ENCODE peak calls at places on chromosome 21, in six cellular contexts. One of them, this sample, is unnamed.

GRCh38 chr21:31128234-31128633 is 90.0 kb upstream of the KRTAP19-8 start:
- DNase-seq in naive B cell: no peak
- DNase-seq in iPS-NIHi11: no peak
- DNase-seq in posterior cingulate gyrus: no peak
- DNase-seq in NCI-H1694 treated with DMSO at 0.1 percent for 48 hours: no peak
- DNase-seq in activated CD4-positive, alpha-beta T cell treated with anti-CD3 and anti-CD28 coated beads for 4 hours: no peak
- DNase-seq in this sample: no peak

GRCh38 chr21:43359081-43359822 is 67.7 kb downstream of the SIK1 start:
- DNase-seq in activated CD4-positive, alpha-beta T cell treated with anti-CD3 and anti-CD28 coated beads for 4 hours: no peak
- DNase-seq in iPS-NIHi11: no peak
- DNase-seq in naive B cell: no peak
- DNase-seq in posterior cingulate gyrus: no peak
- DNase-seq in NCI-H1694 treated with DMSO at 0.1 percent for 48 hours: peak
- DNase-seq in this sample: no peak

GRCh38 chr21:45334134-45334533 is 46.4 kb upstream of the POFUT2 start:
- DNase-seq in iPS-NIHi11: no peak
- DNase-seq in naive B cell: no peak
- DNase-seq in NCI-H1694 treated with DMSO at 0.1 percent for 48 hours: no peak
- DNase-seq in posterior cingulate gyrus: no peak
- DNase-seq in activated CD4-positive, alpha-beta T cell treated with anti-CD3 and anti-CD28 coated beads for 4 hours: no peak
- DNase-seq in this sample: no peak

GRCh38 chr21:46149205-46149901 is 6.0 kb downstream of the FTCD start:
- DNase-seq in activated CD4-positive, alpha-beta T cell treated with anti-CD3 and anti-CD28 coated beads for 4 hours: no peak
- DNase-seq in posterior cingulate gyrus: peak
- DNase-seq in iPS-NIHi11: no peak
- DNase-seq in NCI-H1694 treated with DMSO at 0.1 percent for 48 hours: no peak
- DNase-seq in naive B cell: no peak
- DNase-seq in this sample: no peak

GRCh38 chr21:34320006-34320405 is 43.8 kb upstream of the KCNE2 start:
- DNase-seq in NCI-H1694 treated with DMSO at 0.1 percent for 48 hours: no peak
- DNase-seq in naive B cell: no peak
- DNase-seq in iPS-NIHi11: no peak
- DNase-seq in posterior cingulate gyrus: no peak
- DNase-seq in activated CD4-positive, alpha-beta T cell treated with anti-CD3 and anti-CD28 coated beads for 4 hours: no peak
- DNase-seq in this sample: no peak

GRCh38 chr21:25772680-25773079 is 37.9 kb downstream of the GABPA start:
- DNase-seq in posterior cingulate gyrus: no peak
- DNase-seq in naive B cell: no peak
- DNase-seq in activated CD4-positive, alpha-beta T cell treated with anti-CD3 and anti-CD28 coated beads for 4 hours: no peak
- DNase-seq in NCI-H1694 treated with DMSO at 0.1 percent for 48 hours: peak
- DNase-seq in iPS-NIHi11: no peak
- DNase-seq in this sample: no peak

GRCh38 chr21:31945576-31945975 is 72.8 kb downstream of the HUNK start:
- DNase-seq in activated CD4-positive, alpha-beta T cell treated with anti-CD3 and anti-CD28 coated beads for 4 hours: no peak
- DNase-seq in naive B cell: no peak
- DNase-seq in NCI-H1694 treated with DMSO at 0.1 percent for 48 hours: no peak
- DNase-seq in iPS-NIHi11: no peak
- DNase-seq in posterior cingulate gyrus: no peak
- DNase-seq in this sample: no peak

GRCh38 chr21:36589352-36589971 is 109.5 kb upstream of the SIM2 start:
- DNase-seq in posterior cingulate gyrus: peak
- DNase-seq in activated CD4-positive, alpha-beta T cell treated with anti-CD3 and anti-CD28 coated beads for 4 hours: no peak
- DNase-seq in iPS-NIHi11: peak
- DNase-seq in naive B cell: no peak
- DNase-seq in NCI-H1694 treated with DMSO at 0.1 percent for 48 hours: peak
- DNase-seq in this sample: peak

GRCh38 chr21:30227633-30228404 is 11.9 kb upstream of the CLDN8 start:
- DNase-seq in iPS-NIHi11: no peak
- DNase-seq in NCI-H1694 treated with DMSO at 0.1 percent for 48 hours: no peak
- DNase-seq in posterior cingulate gyrus: no peak
- DNase-seq in naive B cell: no peak
- DNase-seq in activated CD4-positive, alpha-beta T cell treated with anti-CD3 and anti-CD28 coated beads for 4 hours: no peak
- DNase-seq in this sample: peak

This sample was measured in SK-MEL-5.